ENCODE peak calls at places on chromosomes 5 and 9, in four cellular contexts. One of them, this sample, is unnamed.

GRCh38 chr9:137315581-137316011 is 13.5 kb upstream of the NRARP start:
- DNase-seq in GM03348: peak
- DNase-seq in fibroblast of mammary gland: no peak
- DNase-seq in stimulated activated CD8-positive, alpha-beta memory T cell treated with anti-CD3 and anti-CD28 coated beads, Interleukin-2, amount 100 ng/mL, for 1 hour: no peak
- DNase-seq in this sample: no peak

GRCh38 chr9:125650271-125650737 is 56.7 kb downstream of the MAPKAP1 start:
- DNase-seq in GM03348: peak
- DNase-seq in stimulated activated CD8-positive, alpha-beta memory T cell treated with anti-CD3 and anti-CD28 coated beads, Interleukin-2, amount 100 ng/mL, for 1 hour: no peak
- DNase-seq in fibroblast of mammary gland: peak
- DNase-seq in this sample: peak

GRCh38 chr5:173888473-173889135 is 455 bp downstream of the CPEB4 start:
- DNase-seq in stimulated activated CD8-positive, alpha-beta memory T cell treated with anti-CD3 and anti-CD28 coated beads, Interleukin-2, amount 100 ng/mL, for 1 hour: no peak
- DNase-seq in fibroblast of mammary gland: peak
- DNase-seq in GM03348: peak
- DNase-seq in this sample: peak

GRCh38 chr5:135139397-135140134 is 105.5 kb upstream of the PITX1 start:
- DNase-seq in stimulated activated CD8-positive, alpha-beta memory T cell treated with anti-CD3 and anti-CD28 coated beads, Interleukin-2, amount 100 ng/mL, for 1 hour: no peak
- DNase-seq in GM03348: peak
- DNase-seq in fibroblast of mammary gland: peak
- DNase-seq in this sample: peak

GRCh38 chr9:129999123-129999510 is 43.9 kb downstream of the FNBP1 start:
- DNase-seq in fibroblast of mammary gland: peak
- DNase-seq in stimulated activated CD8-positive, alpha-beta memory T cell treated with anti-CD3 and anti-CD28 coated beads, Interleukin-2, amount 100 ng/mL, for 1 hour: no peak
- DNase-seq in GM03348: no peak
- DNase-seq in this sample: no peak

GRCh38 chr5:159402328-159402727 is 72.0 kb upstream of the IL12B start:
- DNase-seq in GM03348: no peak
- DNase-seq in stimulated activated CD8-positive, alpha-beta memory T cell treated with anti-CD3 and anti-CD28 coated beads, Interleukin-2, amount 100 ng/mL, for 1 hour: no peak
- DNase-seq in fibroblast of mammary gland: no peak
- DNase-seq in this sample: no peak

GRCh38 chr9:19809422-19810269 is 20.8 kb upstream of the SLC24A2 start:
- DNase-seq in stimulated activated CD8-positive, alpha-beta memory T cell treated with anti-CD3 and anti-CD28 coated beads, Interleukin-2, amount 100 ng/mL, for 1 hour: no peak
- DNase-seq in GM03348: no peak
- DNase-seq in fibroblast of mammary gland: no peak
- DNase-seq in this sample: no peak

GRCh38 chr5:10278658-10279279 is 28.7 kb downstream of the CCT5 start:
- DNase-seq in stimulated activated CD8-positive, alpha-beta memory T cell treated with anti-CD3 and anti-CD28 coated beads, Interleukin-2, amount 100 ng/mL, for 1 hour: no peak
- DNase-seq in fibroblast of mammary gland: no peak
- DNase-seq in GM03348: no peak
- DNase-seq in this sample: no peak

GRCh38 chr9:33880562-33881089 is 63.7 kb downstream of the UBE2R2 start:
- DNase-seq in GM03348: no peak
- DNase-seq in stimulated activated CD8-positive, alpha-beta memory T cell treated with anti-CD3 and anti-CD28 coated beads, Interleukin-2, amount 100 ng/mL, for 1 hour: no peak
- DNase-seq in fibroblast of mammary gland: no peak
- DNase-seq in this sample: no peak